ENCODE peak calls at places on chromosomes 11 and 22, in nine cellular contexts. N, L, U, K, F, X, W, J and Y are unnamed samples.

GRCh38 chr11:88338223-88338661 is 706 bp upstream of the CTSC start:
- DNase-seq in U (peak), J (peak), F (peak), K (no peak), X (no peak), L (peak), W (peak), N (peak), Y (no peak)

GRCh38 chr11:78376858-78377257 is 40.8 kb downstream of the GAB2 start:
- DNase-seq in F (no peak), L (no peak), N (no peak), W (no peak), X (no peak), K (no peak), J (no peak), U (no peak), Y (no peak)

GRCh38 chr11:6210274-6210955 is 5.1 kb downstream of the C11orf42 start:
- DNase-seq in N (no peak), F (no peak), K (no peak), L (no peak), J (no peak), U (no peak), W (no peak), X (no peak), Y (no peak)

GRCh38 chr11:12761029-12761428 is 86.8 kb downstream of the TEAD1 start:
- DNase-seq in U (no peak), N (peak), X (no peak), L (no peak), J (no peak), F (peak), W (no peak), K (no peak), Y (no peak)

GRCh38 chr11:78291754-78292108 is 103.0 kb downstream of the USP35 start:
- DNase-seq in K (no peak), L (no peak), F (no peak), J (no peak), W (no peak), U (no peak), X (no peak), N (no peak), Y (no peak)

GRCh38 chr22:49306632-49306975 is 521.1 kb downstream of the BRD1 start:
- DNase-seq in K (peak), W (no peak), J (no peak), U (no peak), L (peak), X (no peak), N (no peak), F (no peak), Y (no peak)

GRCh38 chr11:10066441-10066840 is 227.6 kb downstream of the SBF2 start:
- DNase-seq in U (no peak), J (no peak), K (no peak), W (no peak), X (no peak), L (no peak), F (peak), N (no peak), Y (no peak)

GRCh38 chr11:100876826-100877545 is 189.9 kb downstream of the ARHGAP42 start:
- DNase-seq in U (no peak), F (peak), L (no peak), K (no peak), X (peak), W (no peak), J (no peak), N (peak), Y (no peak)

DNA sequence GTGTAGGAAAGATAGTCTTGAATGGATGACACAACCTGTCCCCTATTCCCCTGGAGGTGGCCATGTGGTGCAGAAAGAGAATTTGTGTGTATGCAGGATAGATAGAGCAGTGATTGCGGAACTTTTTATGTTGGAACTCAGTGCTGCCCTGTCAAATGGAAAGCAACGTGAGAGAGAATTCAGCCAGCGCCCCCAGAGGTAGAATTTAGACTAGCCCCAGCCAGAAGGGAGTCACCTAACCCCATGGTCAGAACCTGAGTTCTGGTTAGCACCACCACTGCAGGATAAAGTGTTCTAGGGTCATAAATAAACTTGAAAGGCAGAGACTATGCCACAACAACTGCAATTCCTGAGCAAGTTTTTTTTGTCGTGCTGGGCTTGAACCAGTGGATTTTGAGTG is 152.9 kb upstream of the GRIA4 start:
- DNase-seq in F (no peak), W (no peak), L (no peak), N (no peak), K (no peak), J (no peak), U (no peak), X (no peak), Y (no peak)
- TF ChIP-seq CTCF in F (no peak), W (no peak), L (no peak), N (no peak), K (no peak), J (no peak), U (no peak), X (peak), Y (no peak)

GRCh38 chr11:47373876-47374820 is 4.2 kb downstream of the SPI1 start:
- DNase-seq in L (peak), W (peak), N (peak), U (peak), F (peak), J (peak), X (no peak), K (peak), Y (peak)
- TF ChIP-seq CTCF in L (peak), W (peak), N (peak), U (peak), F (peak), J (peak), X (peak), K (peak), Y (peak)

GRCh38 chr11:68932933-68933577 is 29.4 kb downstream of the IGHMBP2 start:
- DNase-seq in X (no peak), N (no peak), K (no peak), J (no peak), U (peak), F (no peak), W (no peak), L (no peak), Y (no peak)
- TF ChIP-seq CTCF in X (no peak), N (no peak), K (no peak), J (no peak), U (no peak), F (no peak), W (no peak), L (no peak), Y (no peak)

GRCh38 chr11:68312780-68313573 is 586 bp downstream of the LRP5 start:
- DNase-seq in F (no peak), X (no peak), L (no peak), J (no peak), W (no peak), U (no peak), K (no peak), N (peak), Y (no peak)
- TF ChIP-seq CTCF in F (no peak), X (no peak), L (no peak), J (no peak), W (no peak), U (no peak), K (no peak), N (no peak), Y (no peak)

GRCh38 chr22:24599514-24599913 is 3.5 kb upstream of the GGT1 start:
- DNase-seq in J (no peak), W (no peak), N (no peak), X (no peak), L (no peak), K (no peak), U (no peak), F (no peak), Y (no peak)
- TF ChIP-seq CTCF in J (no peak), W (no peak), N (no peak), X (no peak), L (no peak), K (no peak), U (no peak), F (no peak), Y (no peak)

DNA sequence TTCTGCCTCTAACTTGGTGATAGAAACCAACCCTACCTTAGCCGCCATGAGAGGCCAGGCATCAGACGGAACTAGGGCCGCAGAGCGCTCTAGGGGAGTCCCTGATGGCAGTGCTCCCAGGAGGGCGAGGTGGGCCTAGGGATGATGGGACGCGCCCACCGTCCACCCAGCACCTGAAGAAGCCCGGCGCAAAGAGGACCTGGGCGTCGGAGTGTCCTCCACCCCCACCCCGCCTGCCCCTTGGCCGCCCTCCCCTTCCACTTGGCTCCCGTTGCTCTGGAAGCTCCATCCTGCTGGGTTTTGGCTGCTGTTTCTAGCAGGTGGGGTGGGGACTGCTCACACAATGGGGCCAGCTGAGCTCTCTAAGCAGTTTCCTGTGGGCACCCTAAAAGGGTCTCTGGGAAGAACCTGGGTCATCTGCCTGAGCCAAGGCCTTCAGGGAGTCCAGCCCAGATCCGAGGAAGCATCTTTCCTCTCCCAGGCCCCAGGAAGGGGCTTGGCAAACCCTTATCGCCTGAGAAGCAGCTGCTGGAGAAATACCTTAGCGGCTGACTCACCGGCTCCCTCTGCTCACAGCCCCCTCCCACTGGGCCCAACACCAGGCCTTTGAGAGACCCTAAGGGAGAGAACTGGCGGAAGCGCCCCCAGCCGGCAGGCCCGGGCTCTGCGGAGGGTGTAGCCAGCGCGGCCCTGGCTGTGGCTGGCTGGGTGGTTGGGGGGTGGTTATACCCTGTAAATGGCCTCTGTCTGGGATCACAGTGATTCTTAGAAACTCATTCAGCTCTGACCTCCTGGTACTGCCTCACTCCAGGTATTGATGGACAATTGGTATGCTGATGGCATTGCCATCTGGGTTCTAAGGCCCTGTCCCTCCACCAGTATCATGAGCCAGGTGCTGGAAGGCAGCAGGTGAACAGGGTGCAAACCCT is 19.3 kb downstream of the CREB3L1 start:
- DNase-seq in N (no peak), U (peak), W (no peak), K (peak), X (no peak), L (no peak), F (no peak), J (no peak), Y (peak)
- TF ChIP-seq CTCF in N (no peak), U (peak), W (peak), K (peak), X (peak), L (peak), F (no peak), J (no peak), Y (peak)

DNA sequence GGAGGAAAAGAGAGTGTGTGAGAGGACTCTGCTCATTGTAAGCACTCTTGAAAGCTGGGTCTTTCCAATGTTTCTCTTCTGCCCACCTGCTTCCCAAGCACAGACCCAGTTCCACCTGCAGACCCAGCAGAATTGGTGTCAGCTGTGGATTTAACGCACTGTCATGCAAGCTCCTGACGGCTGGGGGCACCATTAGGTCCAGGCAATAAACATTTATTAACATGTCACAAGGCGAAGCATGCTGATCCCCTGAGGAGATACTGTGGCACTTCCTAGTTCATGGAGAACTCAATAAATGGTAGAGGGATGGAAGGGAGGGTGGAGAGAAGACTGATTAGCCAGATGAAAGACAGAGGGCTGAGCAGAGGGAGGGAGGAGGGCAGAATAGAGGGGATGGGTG is 68.3 kb upstream of the TSPAN18 start:
- DNase-seq in X (no peak), J (no peak), L (no peak), W (no peak), U (no peak), K (no peak), N (no peak), F (peak), Y (peak)
- TF ChIP-seq CTCF in X (peak), J (no peak), L (peak), W (no peak), U (peak), K (peak), N (no peak), F (no peak), Y (peak)

GRCh38 chr11:2415601-2416380 is 15.2 kb downstream of the TSSC4 start:
- DNase-seq in X (no peak), F (no peak), U (peak), K (no peak), J (no peak), W (no peak), L (no peak), N (no peak), Y (no peak)
- TF ChIP-seq CTCF in X (no peak), F (no peak), U (no peak), K (peak), J (no peak), W (no peak), L (no peak), N (peak), Y (no peak)